ENCODE peak calls at places on chromosome 1, in ten cellular contexts. L is heart right ventricle, U is dorsolateral prefrontal cortex, H is endothelial cell of umbilical vein, K is transverse colon, J is left lung, I is lower lobe of right lung, D is HCT116, P is heart left ventricle, O is endodermal cell. F is an unnamed sample.

GRCh38 chr1:27567183-27567526 is 36.8 kb downstream of the AHDC1 start:
- DNase-seq in L (no peak), U (no peak), H (no peak), K (no peak), J (no peak), I (no peak), D (no peak), P (no peak), O (no peak), F (no peak)

GRCh38 chr1:179129702-179130473 is 48.0 kb downstream of the TOR3A start:
- DNase-seq in L (no peak), U (no peak), H (peak), K (no peak), J (no peak), I (no peak), D (no peak), P (no peak), O (no peak), F (no peak)

GRCh38 chr1:6111571-6111970 is 65.9 kb downstream of the KCNAB2 start:
- DNase-seq in L (no peak), U (no peak), H (no peak), K (no peak), J (peak), I (peak), D (no peak), P (no peak), O (no peak), F (peak)

GRCh38 chr1:214316597-214316996 is 35.6 kb downstream of the SMYD2 start:
- DNase-seq in L (peak), U (no peak), H (no peak), K (no peak), J (no peak), I (no peak), D (no peak), P (peak), O (peak), F (no peak)

GRCh38 chr1:239587066-239587465 is 200.7 kb downstream of the CHRM3 start:
- DNase-seq in L (no peak), U (no peak), H (no peak), K (no peak), J (no peak), I (no peak), D (no peak), P (no peak), O (peak), F (no peak)

GRCh38 chr1:197994907-197995407 is 77.8 kb downstream of the LHX9 start:
- DNase-seq in L (no peak), U (no peak), H (no peak), K (no peak), J (no peak), I (no peak), D (no peak), P (no peak), O (no peak), F (no peak)

GRCh38 chr1:107648071-107648470 is 316.9 kb downstream of the VAV3 start:
- DNase-seq in L (no peak), U (no peak), H (no peak), K (no peak), J (no peak), I (no peak), D (no peak), P (no peak), O (no peak), F (no peak)

GRCh38 chr1:38047603-38048146 is 1.1 kb upstream of the POU3F1 start:
- DNase-seq in L (no peak), U (no peak), H (no peak), K (no peak), J (no peak), I (no peak), D (no peak), P (no peak), O (peak), F (no peak)

GRCh38 chr1:47317841-47318240 is 3.9 kb upstream of the STIL start:
- DNase-seq in L (no peak), U (no peak), H (no peak), K (no peak), J (no peak), I (no peak), D (no peak), P (no peak), O (no peak), F (no peak)

GRCh38 chr1:173503391-173503790 is 26.3 kb downstream of the PRDX6 start:
- DNase-seq in L (no peak), U (no peak), H (no peak), K (peak), J (no peak), I (no peak), D (no peak), P (no peak), O (no peak), F (no peak)

GRCh38 chr1:41435570-41436178 is 48.8 kb downstream of the EDN2 start:
- DNase-seq in L (no peak), U (no peak), H (no peak), K (no peak), J (no peak), I (peak), D (no peak), P (no peak), O (peak), F (no peak)

GRCh38 chr1:207835958-207836357 is 75.0 kb downstream of the CD34 start:
- DNase-seq in L (no peak), U (no peak), H (no peak), K (no peak), J (no peak), I (no peak), D (no peak), P (no peak), O (no peak), F (no peak)

GRCh38 chr1:218284377-218284916 is 646 bp upstream of the RRP15 start:
- DNase-seq in L (no peak), U (peak), H (no peak), K (no peak), J (peak), I (peak), D (no peak), P (peak), O (no peak), F (no peak)

GRCh38 chr1:183801649-183802048 is 3.3 kb upstream of the RGL1 start:
- DNase-seq in L (no peak), U (no peak), H (no peak), K (no peak), J (no peak), I (no peak), D (no peak), P (no peak), O (no peak), F (no peak)

GRCh38 chr1:193703655-193704054 is 517.2 kb upstream of the B3GALT2 start:
- DNase-seq in L (no peak), U (no peak), H (no peak), K (no peak), J (no peak), I (no peak), D (no peak), P (no peak), O (no peak), F (no peak)

GRCh38 chr1:241323510-241323909 is 33.5 kb downstream of the RGS7 start:
- DNase-seq in L (no peak), U (no peak), H (peak), K (peak), J (no peak), I (no peak), D (no peak), P (no peak), O (peak), F (no peak)

GRCh38 chr1:24047101-24047459 is 64.9 kb downstream of the MYOM3 start:
- DNase-seq in L (peak), U (no peak), H (no peak), K (peak), J (no peak), I (no peak), D (peak), P (peak), O (no peak), F (peak)

DNA sequence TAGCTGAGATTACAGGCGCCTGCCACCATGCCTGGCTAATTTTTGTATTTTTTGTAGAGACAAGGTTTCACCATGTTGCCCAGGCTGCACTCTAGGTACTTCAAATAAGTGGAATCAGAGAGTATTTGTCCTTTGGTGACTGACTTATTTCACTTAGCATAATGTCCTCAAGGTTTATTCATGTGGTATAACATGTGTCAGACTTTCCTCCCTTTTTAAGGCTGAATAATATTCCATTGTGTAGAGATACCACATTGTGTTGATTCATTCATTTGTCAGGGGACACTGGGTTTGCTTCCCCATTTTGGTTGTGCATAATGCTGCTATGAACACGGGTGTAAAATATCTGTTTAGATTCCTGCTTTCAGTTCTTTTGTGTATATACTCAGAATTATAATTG is 34.9 kb downstream of the IL6R start:
- DNase-seq in L (no peak), U (no peak), H (no peak), K (no peak), J (no peak), I (no peak), D (no peak), P (no peak), O (no peak), F (no peak)
- H3K27ac ChIP-seq in L (no peak), U (no peak), H (no peak), K (peak), J (peak), I (peak), D (no peak), P (no peak), O (no peak), F (no peak)

GRCh38 chr1:25369241-25369640 is 31.1 kb downstream of the TMEM50A start:
- DNase-seq in L (no peak), U (no peak), H (no peak), K (no peak), J (no peak), I (no peak), D (no peak), P (no peak), O (no peak), F (no peak)
- TF ChIP-seq CTCF in L (no peak), U (no peak), H (no peak), K (no peak), J (no peak), I (no peak), D (no peak), P (no peak), O (peak), F (no peak)

GRCh38 chr1:21762022-21762404 is 20.9 kb downstream of the USP48 start:
- DNase-seq in L (no peak), U (no peak), H (no peak), K (no peak), J (no peak), I (no peak), D (no peak), P (no peak), O (no peak), F (no peak)

GRCh38 chr1:21766210-21766609 is 16.7 kb downstream of the USP48 start:
- DNase-seq in L (no peak), U (no peak), H (no peak), K (no peak), J (no peak), I (no peak), D (no peak), P (no peak), O (no peak), F (no peak)

GRCh38 chr1:21763694-21764419 is 19.1 kb downstream of the USP48 start:
- DNase-seq in L (no peak), U (no peak), H (peak), K (no peak), J (no peak), I (no peak), D (no peak), P (no peak), O (no peak), F (no peak)

GRCh38 chr1:21763236-21763635 is 19.7 kb downstream of the USP48 start:
- DNase-seq in L (no peak), U (no peak), H (no peak), K (no peak), J (no peak), I (no peak), D (no peak), P (no peak), O (no peak), F (no peak)

GRCh38 chr1:21764615-21765423 is 18.1 kb downstream of the USP48 start:
- DNase-seq in L (peak), U (no peak), H (peak), K (no peak), J (no peak), I (no peak), D (no peak), P (peak), O (peak), F (peak)
- H3K27ac ChIP-seq in L (peak), U (no peak), H (peak), K (peak), J (peak), I (peak), D (peak), P (peak), O (peak), F (peak)

GRCh38 chr1:53593758-53594380 is 134.7 kb downstream of the DMRTB1 start:
- DNase-seq in L (no peak), U (no peak), H (peak), K (peak), J (no peak), I (peak), D (no peak), P (no peak), O (peak), F (no peak)
- TF ChIP-seq CTCF in L (peak), U (no peak), H (peak), K (peak), J (peak), I (peak), D (peak), P (no peak), O (peak), F (peak)

GRCh38 chr1:82700476-82700875 is 899.7 kb downstream of the ADGRL2 start:
- DNase-seq in L (no peak), U (no peak), H (no peak), K (no peak), J (no peak), I (no peak), D (no peak), P (no peak), O (no peak), F (no peak)

GRCh38 chr1:82706741-82707140 is 906.0 kb downstream of the ADGRL2 start:
- DNase-seq in L (no peak), U (no peak), H (no peak), K (no peak), J (no peak), I (no peak), D (no peak), P (no peak), O (no peak), F (no peak)

GRCh38 chr1:82704966-82705365 is 904.2 kb downstream of the ADGRL2 start:
- DNase-seq in L (no peak), U (no peak), H (no peak), K (no peak), J (no peak), I (no peak), D (no peak), P (no peak), O (no peak), F (no peak)

GRCh38 chr1:82704393-82704792 is 903.7 kb downstream of the ADGRL2 start:
- DNase-seq in L (peak), U (no peak), H (peak), K (no peak), J (no peak), I (no peak), D (no peak), P (no peak), O (no peak), F (no peak)
- H3K27ac ChIP-seq in L (no peak), U (no peak), H (peak), K (no peak), J (no peak), I (no peak), D (no peak), P (peak), O (no peak), F (no peak)

GRCh38 chr1:67262735-67263134 is 44.9 kb upstream of the IL12RB2 start:
- DNase-seq in L (no peak), U (no peak), H (no peak), K (no peak), J (no peak), I (no peak), D (no peak), P (no peak), O (no peak), F (no peak)

GRCh38 chr1:67257173-67257535 is 50.5 kb upstream of the IL12RB2 start:
- DNase-seq in L (no peak), U (no peak), H (no peak), K (no peak), J (no peak), I (no peak), D (no peak), P (no peak), O (no peak), F (no peak)

GRCh38 chr1:67264899-67265298 is 42.8 kb upstream of the IL12RB2 start:
- DNase-seq in L (no peak), U (no peak), H (peak), K (no peak), J (no peak), I (no peak), D (no peak), P (no peak), O (no peak), F (no peak)

GRCh38 chr1:67264152-67264551 is 43.5 kb upstream of the IL12RB2 start:
- DNase-seq in L (no peak), U (no peak), H (no peak), K (no peak), J (no peak), I (no peak), D (no peak), P (no peak), O (no peak), F (no peak)

GRCh38 chr1:67261646-67262045 is 46.0 kb upstream of the IL12RB2 start:
- DNase-seq in L (no peak), U (no peak), H (no peak), K (peak), J (no peak), I (no peak), D (no peak), P (no peak), O (peak), F (no peak)
- TF ChIP-seq CTCF in L (no peak), U (no peak), H (no peak), K (no peak), J (no peak), I (peak), D (no peak), P (no peak), O (peak), F (no peak)

GRCh38 chr1:70334436-70334835 is 20.1 kb downstream of the ANKRD13C start:
- DNase-seq in L (no peak), U (no peak), H (no peak), K (no peak), J (no peak), I (no peak), D (peak), P (no peak), O (no peak), F (no peak)

GRCh38 chr1:70336050-70336449 is 18.5 kb downstream of the ANKRD13C start:
- DNase-seq in L (no peak), U (no peak), H (no peak), K (no peak), J (no peak), I (no peak), D (no peak), P (no peak), O (no peak), F (no peak)

GRCh38 chr1:70327306-70328076 is 27.0 kb downstream of the ANKRD13C start:
- DNase-seq in L (no peak), U (no peak), H (no peak), K (no peak), J (no peak), I (no peak), D (peak), P (no peak), O (no peak), F (no peak)

GRCh38 chr1:70333245-70333644 is 21.3 kb downstream of the ANKRD13C start:
- DNase-seq in L (no peak), U (no peak), H (no peak), K (no peak), J (no peak), I (no peak), D (no peak), P (no peak), O (no peak), F (no peak)

DNA sequence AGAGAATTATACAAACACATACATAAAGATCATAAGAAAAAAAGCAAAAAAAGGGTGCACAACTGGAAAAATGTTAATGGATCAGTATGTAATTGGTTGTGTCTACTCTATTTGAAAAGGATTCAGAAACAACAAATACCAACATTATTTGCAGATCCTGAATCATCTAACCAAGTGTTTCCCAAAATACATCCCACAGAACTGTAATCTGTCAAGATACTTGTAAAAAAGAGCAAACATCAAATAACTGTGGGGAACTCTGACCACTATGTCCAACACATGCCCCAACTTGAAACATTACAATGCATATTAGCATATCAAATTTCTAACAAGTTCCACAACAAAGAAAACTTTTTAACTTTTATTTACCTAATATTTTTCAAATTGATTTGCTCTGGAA is 22.6 kb downstream of the ANKRD13C start:
- DNase-seq in L (no peak), U (no peak), H (no peak), K (no peak), J (no peak), I (no peak), D (no peak), P (no peak), O (no peak), F (no peak)
- H3K27ac ChIP-seq in L (no peak), U (no peak), H (no peak), K (no peak), J (no peak), I (no peak), D (no peak), P (no peak), O (no peak), F (no peak)

GRCh38 chr1:64251971-64252370 is 48.5 kb downstream of the UBE2U start:
- DNase-seq in L (no peak), U (no peak), H (no peak), K (no peak), J (no peak), I (no peak), D (no peak), P (no peak), O (peak), F (no peak)
- TF ChIP-seq CTCF in L (no peak), U (no peak), H (no peak), K (no peak), J (no peak), I (no peak), D (peak), P (no peak), O (peak), F (no peak)

GRCh38 chr1:166975361-166976129 is at the start of gene ILDR2:
- DNase-seq in L (peak), U (peak), H (peak), K (peak), J (peak), I (peak), D (peak), P (peak), O (peak), F (peak)

GRCh38 chr1:166974647-166975345 is 544 bp downstream of the ILDR2 start:
- DNase-seq in L (no peak), U (no peak), H (no peak), K (no peak), J (no peak), I (no peak), D (no peak), P (peak), O (peak), F (no peak)

GRCh38 chr1:166972193-166972592 is 3.1 kb downstream of the ILDR2 start:
- DNase-seq in L (no peak), U (peak), H (no peak), K (no peak), J (no peak), I (no peak), D (no peak), P (no peak), O (no peak), F (no peak)

GRCh38 chr1:166971252-166971651 is 4.1 kb downstream of the ILDR2 start:
- DNase-seq in L (no peak), U (no peak), H (no peak), K (no peak), J (no peak), I (no peak), D (no peak), P (no peak), O (no peak), F (no peak)

GRCh38 chr1:166972827-166973226 is 2.5 kb downstream of the ILDR2 start:
- DNase-seq in L (no peak), U (no peak), H (no peak), K (no peak), J (no peak), I (no peak), D (no peak), P (no peak), O (no peak), F (no peak)
- H3K27ac ChIP-seq in L (no peak), U (peak), H (no peak), K (no peak), J (no peak), I (no peak), D (no peak), P (no peak), O (peak), F (no peak)

GRCh38 chr1:115041654-115042053 is 12.0 kb downstream of the TSHB start:
- DNase-seq in L (no peak), U (no peak), H (no peak), K (no peak), J (no peak), I (no peak), D (peak), P (no peak), O (peak), F (no peak)
- TF ChIP-seq CTCF in L (no peak), U (no peak), H (no peak), K (peak), J (no peak), I (no peak), D (peak), P (no peak), O (peak), F (no peak)

F was measured in psoas muscle.